ENCODE peak calls at places on chromosomes 12 and 14, in seven cellular contexts. One of them, this sample, is unnamed.

GRCh38 chr12:54984602-54985376 is at the start of gene TESPA1:
- DNase-seq in cardiac muscle cell: no peak
- DNase-seq in fibroblast of lung: no peak
- DNase-seq in fibroblast of the aortic adventitia: no peak
- DNase-seq in lower lobe of right lung: peak; percentile 79
- DNase-seq in endothelial cell of umbilical vein: no peak
- DNase-seq in astrocyte: no peak
- DNase-seq in this sample: no peak

GRCh38 chr12:121059031-121059898 is 20.2 kb upstream of the OASL start:
- DNase-seq in fibroblast of the aortic adventitia: no peak
- DNase-seq in endothelial cell of umbilical vein: no peak
- DNase-seq in lower lobe of right lung: no peak
- DNase-seq in fibroblast of lung: no peak
- DNase-seq in astrocyte: no peak
- DNase-seq in cardiac muscle cell: no peak
- DNase-seq in this sample: no peak

GRCh38 chr12:82325540-82326336 is 32.4 kb downstream of the CCDC59 start:
- DNase-seq in fibroblast of lung: no peak
- DNase-seq in endothelial cell of umbilical vein: no peak
- DNase-seq in cardiac muscle cell: no peak
- DNase-seq in fibroblast of the aortic adventitia: no peak
- DNase-seq in astrocyte: no peak
- DNase-seq in lower lobe of right lung: no peak
- DNase-seq in this sample: no peak

GRCh38 chr12:110012137-110012536 is 12.9 kb downstream of the ANKRD13A start:
- DNase-seq in astrocyte: no peak
- DNase-seq in endothelial cell of umbilical vein: no peak
- DNase-seq in fibroblast of the aortic adventitia: peak; percentile 46
- DNase-seq in cardiac muscle cell: peak; percentile 26
- DNase-seq in fibroblast of lung: peak; percentile 35
- DNase-seq in lower lobe of right lung: peak; percentile 75
- DNase-seq in this sample: no peak

GRCh38 chr12:110501378-110501721 is 561 bp downstream of the VPS29 start:
- DNase-seq in endothelial cell of umbilical vein: peak; percentile 51
- DNase-seq in astrocyte: peak; percentile 62
- DNase-seq in lower lobe of right lung: no peak
- DNase-seq in fibroblast of lung: peak; percentile 36
- DNase-seq in cardiac muscle cell: peak; percentile 42
- DNase-seq in fibroblast of the aortic adventitia: peak; percentile 28
- DNase-seq in this sample: peak; percentile 46

GRCh38 chr12:127268121-127268520 is 998.8 kb upstream of the TMEM132C start:
- DNase-seq in lower lobe of right lung: no peak
- DNase-seq in endothelial cell of umbilical vein: no peak
- DNase-seq in fibroblast of the aortic adventitia: no peak
- DNase-seq in fibroblast of lung: no peak
- DNase-seq in cardiac muscle cell: peak; percentile 38
- DNase-seq in astrocyte: peak; percentile 10
- DNase-seq in this sample: no peak

GRCh38 chr12:84508325-84508861 is 404.2 kb downstream of the SLC6A15 start:
- DNase-seq in cardiac muscle cell: peak; percentile 63
- DNase-seq in fibroblast of lung: peak; percentile 71
- DNase-seq in astrocyte: peak; percentile 77
- DNase-seq in fibroblast of the aortic adventitia: peak; percentile 81
- DNase-seq in endothelial cell of umbilical vein: no peak
- DNase-seq in lower lobe of right lung: no peak
- DNase-seq in this sample: peak; percentile 89

GRCh38 chr12:12010277-12011031 is 60.3 kb upstream of the BCL2L14 start:
- DNase-seq in astrocyte: peak; percentile 91
- DNase-seq in endothelial cell of umbilical vein: no peak
- DNase-seq in cardiac muscle cell: peak; percentile 89
- DNase-seq in fibroblast of lung: peak; percentile 58
- DNase-seq in lower lobe of right lung: peak; percentile 70
- DNase-seq in fibroblast of the aortic adventitia: peak; percentile 58
- DNase-seq in this sample: peak; percentile 70

GRCh38 chr12:59833408-59833807 is 237.6 kb downstream of the SLC16A7 start:
- DNase-seq in lower lobe of right lung: no peak
- DNase-seq in fibroblast of the aortic adventitia: no peak
- DNase-seq in astrocyte: no peak
- DNase-seq in endothelial cell of umbilical vein: no peak
- DNase-seq in cardiac muscle cell: peak; percentile 1
- DNase-seq in fibroblast of lung: no peak
- DNase-seq in this sample: no peak

GRCh38 chr12:59839514-59839913 is 243.7 kb downstream of the SLC16A7 start:
- DNase-seq in astrocyte: peak; percentile 2
- DNase-seq in cardiac muscle cell: peak; percentile 2
- DNase-seq in fibroblast of the aortic adventitia: peak; percentile 22
- DNase-seq in fibroblast of lung: no peak
- DNase-seq in endothelial cell of umbilical vein: peak; percentile 98
- DNase-seq in lower lobe of right lung: no peak
- DNase-seq in this sample: no peak

DNA sequence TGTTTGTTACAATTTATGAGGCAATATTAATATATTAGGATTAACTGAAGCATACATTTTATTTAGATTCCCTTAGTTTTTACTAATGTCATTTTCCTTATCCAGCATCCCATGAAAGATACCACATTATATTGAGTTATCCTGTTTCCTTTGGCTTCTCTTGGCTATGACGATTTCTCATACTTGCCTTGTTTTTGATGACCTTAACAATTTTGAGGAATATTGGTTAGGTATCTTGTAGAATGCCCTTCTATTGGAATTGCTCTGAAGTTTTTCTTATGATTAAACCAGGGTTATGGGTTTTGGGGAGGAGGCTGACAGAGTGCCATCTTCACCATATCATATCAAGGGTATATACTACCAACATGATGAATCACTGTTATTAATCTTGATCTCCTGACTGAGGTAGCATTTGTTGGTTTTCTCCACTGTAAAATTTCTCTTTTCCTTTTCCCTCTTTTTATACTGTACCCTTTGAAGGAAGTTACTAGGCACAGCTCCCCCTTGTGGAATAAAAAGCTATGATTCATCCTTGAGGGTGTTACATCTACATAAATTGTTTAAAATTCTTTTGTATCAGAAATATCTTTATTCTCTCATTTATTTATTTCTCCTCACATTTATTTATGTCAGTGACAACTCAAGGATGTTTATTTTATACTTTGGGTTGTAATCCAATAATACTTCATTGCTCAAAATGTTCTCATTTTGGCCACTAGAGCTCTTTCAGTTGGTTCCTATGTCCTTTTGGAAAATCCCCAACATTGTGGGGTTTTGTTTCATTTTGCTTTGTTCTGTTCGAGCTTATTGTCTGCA is 239.0 kb downstream of the SLC16A7 start:
- DNase-seq in cardiac muscle cell: peak; percentile 53
- DNase-seq in astrocyte: peak; percentile 8
- DNase-seq in endothelial cell of umbilical vein: no peak
- DNase-seq in fibroblast of the aortic adventitia: peak; percentile 62
- DNase-seq in fibroblast of lung: peak; percentile 67
- DNase-seq in lower lobe of right lung: no peak
- DNase-seq in this sample: peak; percentile 37
- TF ChIP-seq CTCF in cardiac muscle cell: peak; percentile 56
- TF ChIP-seq CTCF in astrocyte: peak; percentile 52
- TF ChIP-seq CTCF in endothelial cell of umbilical vein: peak; percentile 25
- TF ChIP-seq CTCF in fibroblast of the aortic adventitia: peak; percentile 59
- TF ChIP-seq CTCF in fibroblast of lung: peak; percentile 37
- TF ChIP-seq CTCF in lower lobe of right lung: peak; percentile 55
- TF ChIP-seq CTCF in this sample: peak; percentile 55

GRCh38 chr12:124270671-124271070 is 24.2 kb upstream of the RFLNA start:
- DNase-seq in cardiac muscle cell: no peak
- DNase-seq in fibroblast of the aortic adventitia: no peak
- DNase-seq in endothelial cell of umbilical vein: no peak
- DNase-seq in lower lobe of right lung: no peak
- DNase-seq in astrocyte: no peak
- DNase-seq in fibroblast of lung: no peak
- DNase-seq in this sample: no peak
- H3K4me3 ChIP-seq in cardiac muscle cell: no peak overlapping the region
- H3K4me3 ChIP-seq in fibroblast of the aortic adventitia: no peak overlapping the region
- H3K4me3 ChIP-seq in endothelial cell of umbilical vein: no peak overlapping the region
- H3K4me3 ChIP-seq in lower lobe of right lung: no peak overlapping the region
- H3K4me3 ChIP-seq in astrocyte: no peak overlapping the region
- H3K4me3 ChIP-seq in fibroblast of lung: no peak overlapping the region
- H3K4me3 ChIP-seq in this sample: no peak overlapping the region

DNA sequence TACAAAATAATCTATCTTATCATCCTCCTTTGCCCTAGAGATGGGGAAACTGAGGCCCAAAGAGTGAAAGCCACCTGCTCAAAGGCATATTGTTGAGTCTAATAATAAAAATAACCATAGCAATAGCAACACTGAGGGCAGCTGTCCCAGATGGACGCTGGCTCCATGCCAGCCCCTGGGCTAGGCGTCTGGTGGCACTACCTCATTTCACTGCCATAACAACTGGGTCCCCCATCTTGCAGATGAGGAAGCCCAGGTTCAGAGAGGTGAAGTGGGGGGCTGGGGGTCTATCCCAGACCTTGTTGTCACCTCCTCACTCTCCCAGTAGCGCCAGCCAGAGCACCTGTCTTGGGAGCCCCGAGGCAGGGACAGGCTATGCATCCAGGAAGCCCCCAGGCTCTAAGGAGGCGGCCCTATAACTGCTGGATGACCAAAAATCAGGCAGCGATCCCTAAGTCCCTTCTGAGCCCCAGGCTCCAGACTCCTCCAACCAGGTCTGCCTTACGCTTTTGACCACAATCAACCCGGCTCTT is 12.8 kb downstream of the BDKRB2 start:
- DNase-seq in fibroblast of lung: no peak
- DNase-seq in lower lobe of right lung: no peak
- DNase-seq in endothelial cell of umbilical vein: no peak
- DNase-seq in astrocyte: no peak
- DNase-seq in fibroblast of the aortic adventitia: no peak
- DNase-seq in cardiac muscle cell: no peak
- DNase-seq in this sample: no peak
- TF ChIP-seq CTCF in fibroblast of lung: no peak
- TF ChIP-seq CTCF in lower lobe of right lung: no peak
- TF ChIP-seq CTCF in endothelial cell of umbilical vein: no peak
- TF ChIP-seq CTCF in astrocyte: no peak
- TF ChIP-seq CTCF in fibroblast of the aortic adventitia: no peak
- TF ChIP-seq CTCF in cardiac muscle cell: no peak
- TF ChIP-seq CTCF in this sample: no peak

DNA sequence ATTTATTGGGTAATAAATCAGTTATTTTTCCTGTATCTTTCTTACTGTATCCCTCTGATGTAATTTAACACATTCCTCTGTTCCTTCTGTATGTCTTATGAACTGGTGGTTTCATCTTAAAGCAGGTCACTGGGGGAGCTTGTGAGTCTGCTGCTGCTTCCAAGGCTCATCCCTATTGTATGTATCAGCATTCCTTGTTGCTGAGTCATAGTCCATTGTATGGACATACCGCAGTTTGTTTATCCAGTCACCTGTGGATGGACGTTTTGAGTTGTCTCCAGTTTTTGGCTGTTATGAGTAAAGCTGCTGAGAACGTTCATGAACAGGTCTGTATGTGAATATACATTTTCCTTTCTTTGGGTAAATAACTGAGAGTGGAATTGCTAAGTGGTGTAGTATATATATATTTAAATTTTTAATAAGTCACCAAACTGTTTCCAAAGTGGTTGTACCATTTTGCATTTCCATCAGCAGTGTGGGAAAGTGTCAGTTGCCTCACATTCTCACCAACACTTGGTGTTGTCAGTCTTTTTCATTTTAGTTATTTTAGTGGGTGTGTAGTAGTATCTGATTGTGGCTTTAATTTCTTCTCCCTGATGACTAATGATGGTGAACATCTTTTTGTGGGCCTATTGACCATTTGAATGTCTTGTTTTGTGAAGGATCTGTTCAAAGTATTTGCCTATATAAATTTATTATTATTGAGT is 82.7 kb downstream of the BEGAIN start:
- DNase-seq in cardiac muscle cell: peak; percentile 2
- DNase-seq in astrocyte: peak; percentile 14
- DNase-seq in fibroblast of lung: no peak
- DNase-seq in lower lobe of right lung: no peak
- DNase-seq in endothelial cell of umbilical vein: no peak
- DNase-seq in fibroblast of the aortic adventitia: peak; percentile 11
- DNase-seq in this sample: no peak
- H3K4me3 ChIP-seq in cardiac muscle cell: no peak overlapping the region
- H3K4me3 ChIP-seq in astrocyte: no peak overlapping the region
- H3K4me3 ChIP-seq in fibroblast of lung: no peak overlapping the region
- H3K4me3 ChIP-seq in lower lobe of right lung: no peak overlapping the region
- H3K4me3 ChIP-seq in endothelial cell of umbilical vein: no peak overlapping the region
- H3K4me3 ChIP-seq in fibroblast of the aortic adventitia: no peak overlapping the region
- H3K4me3 ChIP-seq in this sample: no peak overlapping the region

DNA sequence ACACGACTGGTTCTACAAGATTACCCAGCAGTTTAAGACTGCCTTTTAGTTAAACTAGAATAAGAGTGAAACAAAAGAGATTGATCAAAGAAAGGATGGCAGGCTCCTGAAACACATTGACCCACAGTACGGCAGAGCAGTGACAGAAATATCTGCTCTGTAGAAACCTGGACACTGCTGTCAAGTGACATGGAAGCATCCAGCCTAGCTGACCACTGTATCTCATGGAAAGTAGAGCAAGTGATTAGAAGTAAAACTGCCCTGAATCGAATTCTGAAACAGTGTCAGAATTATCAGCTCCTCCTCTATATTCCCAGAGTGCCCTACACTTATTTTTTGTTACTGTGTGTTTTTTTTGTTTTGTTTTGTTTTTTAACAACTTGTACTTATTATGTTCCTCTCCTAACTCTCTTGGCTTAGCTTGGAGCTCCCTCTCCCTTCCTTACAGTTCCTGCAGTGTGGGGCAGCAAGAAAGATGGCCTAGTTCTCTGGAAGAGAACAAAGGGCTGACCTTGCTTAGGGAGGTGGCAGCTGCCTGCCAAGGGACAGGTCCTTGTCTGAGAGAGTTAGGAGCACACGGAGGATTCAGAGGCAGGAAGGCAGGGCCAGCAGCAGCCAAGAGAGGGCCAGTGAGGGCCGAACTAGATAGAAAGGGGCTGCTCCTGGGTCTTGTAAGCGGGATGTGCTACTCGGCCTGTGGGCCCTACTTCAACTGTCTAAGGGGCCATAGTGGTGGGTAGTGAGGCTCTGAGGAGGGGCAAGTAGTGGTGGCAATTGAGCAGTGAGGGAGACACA is 97.2 kb downstream of the PTPRR start:
- DNase-seq in endothelial cell of umbilical vein: no peak
- DNase-seq in astrocyte: no peak
- DNase-seq in fibroblast of the aortic adventitia: no peak
- DNase-seq in fibroblast of lung: no peak
- DNase-seq in lower lobe of right lung: no peak
- DNase-seq in cardiac muscle cell: no peak
- DNase-seq in this sample: no peak
- TF ChIP-seq CTCF in endothelial cell of umbilical vein: no peak
- TF ChIP-seq CTCF in astrocyte: no peak
- TF ChIP-seq CTCF in fibroblast of the aortic adventitia: no peak
- TF ChIP-seq CTCF in fibroblast of lung: no peak
- TF ChIP-seq CTCF in lower lobe of right lung: no peak
- TF ChIP-seq CTCF in cardiac muscle cell: no peak
- TF ChIP-seq CTCF in this sample: no peak

This sample was measured in AG10803.